ENCODE peak calls at places on chromosomes 1 and 21, in five cellular contexts. I is pulmonary artery endothelial cell, W is esophagus squamous epithelium, R is fibroblast of villous mesenchyme, S is right atrium auricular region. Z is an unnamed sample.
A peak's percentile ranks its signal among the peaks of the same experiment; 100 is the strongest.

GRCh38 chr1:85550784-85551516 is 29.6 kb upstream of the CCN1 start:
- DNase-seq in R (peak; percentile 68), W (no peak), S (no peak), I (no peak), Z (no peak)

GRCh38 chr1:24965571-24965930 is 35.5 kb upstream of the RUNX3 start:
- DNase-seq in S (no peak), W (no peak), R (no peak), I (no peak), Z (no peak)

GRCh38 chr1:209674957-209675566 is at the start of gene G0S2:
- DNase-seq in S (peak; percentile 79), W (no peak), I (no peak), R (peak; percentile 49), Z (peak; percentile 93)

GRCh38 chr1:150109567-150109966 is 40.1 kb upstream of the PLEKHO1 start:
- DNase-seq in R (no peak), W (no peak), S (no peak), I (peak; percentile 1), Z (no peak)

GRCh38 chr1:36211841-36212240 is 12.4 kb upstream of the THRAP3 start:
- DNase-seq in W (no peak), R (peak; percentile 90), I (no peak), S (no peak), Z (no peak)

GRCh38 chr1:58626293-58626692 is 49.2 kb upstream of the TACSTD2 start:
- DNase-seq in S (no peak), W (no peak), R (no peak), I (no peak), Z (no peak)

GRCh38 chr1:42423621-42424200 is 32.1 kb downstream of the ZMYND12 start:
- DNase-seq in W (no peak), R (no peak), I (no peak), S (no peak), Z (no peak)

GRCh38 chr21:33042812-33043211 is 17.1 kb downstream of the OLIG2 start:
- DNase-seq in W (no peak), R (peak; percentile 53), S (no peak), I (peak; percentile 60), Z (no peak)

GRCh38 chr1:41875487-41875886 is 43.2 kb downstream of the HIVEP3 start:
- DNase-seq in W (no peak), R (no peak), S (no peak), I (no peak), Z (no peak)

GRCh38 chr1:203835476-203835875 is 25.9 kb upstream of the SNRPE start:
- DNase-seq in I (no peak), W (no peak), R (no peak), S (no peak), Z (no peak)

GRCh38 chr1:236161230-236161629 is 18.9 kb downstream of the GPR137B start:
- DNase-seq in R (no peak), I (no peak), W (no peak), S (no peak), Z (no peak)